ENCODE peak calls at places on chromosomes 2 and 18, in five cellular contexts. Z is nucleus accumbens, Y is HCEC 1CT, M is progenitor cell of endocrine pancreas, B is mammary epithelial cell. V is an unnamed sample.

GRCh38 chr18:44518666-44519065 is 162.0 kb upstream of the SETBP1 start:
- DNase-seq in Z (no peak), M (no peak), B (peak), Y (no peak), V (no peak)

GRCh38 chr2:29115797-29116781 is 874 bp downstream of the CLIP4 start:
- DNase-seq in M (peak), Z (peak), B (peak), Y (peak), V (no peak)

GRCh38 chr2:208556954-208557601 is 150.5 kb downstream of the PTH2R start:
- DNase-seq in Y (no peak), B (peak), Z (no peak), M (no peak), V (no peak)

GRCh38 chr2:46547223-46548102 is 68.1 kb downstream of the TMEM247 start:
- DNase-seq in B (no peak), Z (no peak), Y (no peak), M (no peak), V (no peak)

GRCh38 chr2:45169339-45170190 is 160.3 kb upstream of the SIX2 start:
- DNase-seq in M (peak), Z (no peak), B (no peak), Y (peak), V (no peak)

GRCh38 chr2:176817061-176817565 is 395.5 kb upstream of the HNRNPA3 start:
- DNase-seq in B (no peak), Z (no peak), Y (no peak), M (no peak), V (no peak)

GRCh38 chr18:78901923-78902794 is 77.5 kb upstream of the SALL3 start:
- DNase-seq in Y (no peak), Z (no peak), B (no peak), M (no peak), V (no peak)

GRCh38 chr2:128280901-128281321 is 37.8 kb downstream of the HS6ST1 start:
- DNase-seq in M (no peak), Y (no peak), B (no peak), Z (no peak), V (no peak)

GRCh38 chr2:170530284-170530745 is 184.8 kb upstream of the SP5 start:
- DNase-seq in B (no peak), Z (no peak), Y (no peak), M (peak), V (no peak)

GRCh38 chr18:68660355-68661183 is 54.3 kb downstream of the TMX3 start:
- DNase-seq in Y (peak), M (no peak), Z (no peak), B (peak), V (no peak)

GRCh38 chr2:69386376-69386775 is 651 bp downstream of the GFPT1 start:
- DNase-seq in Y (no peak), M (no peak), Z (no peak), B (no peak), V (no peak)

GRCh38 chr2:11275910-11276309 is 68.5 kb downstream of the ROCK2 start:
- DNase-seq in Z (no peak), B (no peak), Y (no peak), M (no peak), V (no peak)

GRCh38 chr2:100137877-100138570 is 4.4 kb downstream of the AFF3 start:
- DNase-seq in B (no peak), Y (no peak), Z (no peak), M (no peak), V (no peak)

GRCh38 chr18:33906046-33906445 is 318.7 kb downstream of the NOL4 start:
- DNase-seq in M (no peak), Z (no peak), B (no peak), Y (no peak), V (no peak)

GRCh38 chr2:219968685-219969345 is 341.4 kb downstream of the SLC4A3 start:
- DNase-seq in Z (no peak), Y (peak), B (peak), M (no peak), V (no peak)

GRCh38 chr2:217366996-217367395 is 507.1 kb upstream of the TNP1 start:
- DNase-seq in B (peak), Z (no peak), Y (no peak), M (no peak), V (no peak)

GRCh38 chr2:67476808-67477790 is 80.0 kb downstream of the ETAA1 start:
- DNase-seq in B (peak), Y (peak), Z (no peak), M (no peak), V (no peak)

GRCh38 chr2:26840937-26841610 is 6.9 kb upstream of the DPYSL5 start:
- DNase-seq in B (peak), Y (no peak), Z (no peak), M (no peak), V (no peak)

GRCh38 chr18:56009451-56009850 is 421.5 kb upstream of the TCF4 start:
- DNase-seq in B (peak), M (no peak), Y (no peak), Z (no peak), V (no peak)

GRCh38 chr18:50218432-50219197 is 23.7 kb upstream of the MYO5B start:
- DNase-seq in Y (no peak), Z (no peak), M (no peak), B (peak), V (no peak)

GRCh38 chr2:241240320-241241004 is 52.0 kb downstream of the ANO7 start:
- DNase-seq in M (no peak), B (no peak), Z (no peak), Y (no peak), V (no peak)

GRCh38 chr2:215931256-215931903 is 82.0 kb downstream of the MREG start:
- DNase-seq in B (peak), Y (peak), M (peak), Z (peak), V (no peak)

GRCh38 chr18:79111483-79111882 is 42.3 kb downstream of the ATP9B start:
- DNase-seq in B (no peak), Z (no peak), M (no peak), Y (no peak), V (no peak)

GRCh38 chr2:27735263-27735904 is 36.1 kb upstream of the MRPL33 start:
- DNase-seq in B (peak), Y (peak), M (peak), Z (peak), V (peak)

GRCh38 chr2:2244508-2244907 is 86.6 kb downstream of the MYT1L start:
- DNase-seq in B (no peak), M (no peak), Z (no peak), Y (no peak), V (peak)

GRCh38 chr2:40339026-40339425 is 112.9 kb downstream of the SLC8A1 start:
- DNase-seq in B (no peak), Z (no peak), M (no peak), Y (no peak), V (no peak)

GRCh38 chr18:62758591-62758990 is 43.2 kb downstream of the PHLPP1 start:
- DNase-seq in M (no peak), Z (no peak), Y (no peak), B (no peak), V (no peak)

GRCh38 chr2:69007603-69008002 is 5.4 kb upstream of the ANTXR1 start:
- DNase-seq in Y (no peak), B (no peak), Z (no peak), M (no peak), V (no peak)

GRCh38 chr18:36934884-36935283 is 106.0 kb downstream of the KIAA1328 start:
- DNase-seq in M (no peak), B (peak), Y (peak), Z (no peak), V (no peak)

GRCh38 chr2:37740330-37740729 is 68.9 kb upstream of the CDC42EP3 start:
- DNase-seq in Y (no peak), B (no peak), Z (no peak), M (no peak), V (no peak)

GRCh38 chr18:10297079-10297478 is 157.4 kb upstream of the APCDD1 start:
- DNase-seq in Z (no peak), M (no peak), Y (no peak), B (no peak), V (no peak)

V was measured in cardiac septum.